ENCODE peak calls at places on chromosomes 7 and 10, in nine cellular contexts. V, B, F, Q, P, H, A, Z and X are unnamed samples.
A peak's percentile ranks its signal among the peaks of the same experiment; 100 is the strongest.

GRCh38 chr7:99369767-99370353 is 4.7 kb upstream of the ARPC1B start:
- DNase-seq in V (no peak), B (no peak), F (no peak), Q (no peak), P (no peak), H (no peak), A (no peak), Z (no peak), X (no peak)

GRCh38 chr10:3006093-3006492 is 61.3 kb upstream of the PFKP start:
- DNase-seq in V (no peak), B (no peak), F (no peak), Q (no peak), P (no peak), H (no peak), A (no peak), Z (no peak), X (no peak)

GRCh38 chr10:4136121-4136520 is 351.1 kb upstream of the KLF6 start:
- DNase-seq in V (no peak), B (no peak), F (no peak), Q (no peak), P (no peak), H (no peak), A (no peak), Z (no peak), X (no peak)

GRCh38 chr7:15977663-15978062 is 291.2 kb upstream of the MEOX2 start:
- DNase-seq in V (no peak), B (no peak), F (no peak), Q (no peak), P (no peak), H (no peak), A (peak; percentile 40), Z (no peak), X (no peak)

GRCh38 chr7:80806653-80807052 is 112.2 kb downstream of the SEMA3C start:
- DNase-seq in V (no peak), B (no peak), F (no peak), Q (no peak), P (no peak), H (no peak), A (no peak), Z (no peak), X (no peak)

GRCh38 chr7:111089822-111090426 is 1.0 kb upstream of the LRRN3 start:
- DNase-seq in V (peak; percentile 78), B (no peak), F (no peak), Q (no peak), P (no peak), H (no peak), A (peak; percentile 54), Z (no peak), X (no peak)

GRCh38 chr10:36391405-36391804 is 734.0 kb upstream of the ANKRD30A start:
- DNase-seq in V (no peak), B (no peak), F (no peak), Q (no peak), P (no peak), H (no peak), A (no peak), Z (no peak), X (no peak)

GRCh38 chr10:118584181-118584954 is 11.1 kb downstream of the PRLHR start:
- DNase-seq in V (no peak), B (no peak), F (no peak), Q (no peak), P (no peak), H (no peak), A (peak; percentile 12), Z (no peak), X (peak; percentile 52)

GRCh38 chr10:133199992-133200611 is 29.9 kb upstream of the UTF1 start:
- DNase-seq in V (no peak), B (no peak), F (no peak), Q (no peak), P (no peak), H (no peak), A (no peak), Z (no peak), X (no peak)

GRCh38 chr7:88789480-88790064 is 6.0 kb downstream of the TEX47 start:
- DNase-seq in V (peak; percentile 61), B (no peak), F (peak; percentile 16), Q (no peak), P (no peak), H (no peak), A (peak; percentile 42), Z (no peak), X (no peak)

GRCh38 chr7:27689045-27689877 is 26.6 kb upstream of the HIBADH start:
- DNase-seq in V (peak; percentile 82), B (no peak), F (no peak), Q (peak; percentile 55), P (no peak), H (no peak), A (peak; percentile 69), Z (peak; percentile 17), X (no peak)

GRCh38 chr7:131400833-131401593 is 73.3 kb downstream of the MKLN1 start:
- DNase-seq in V (no peak), B (no peak), F (no peak), Q (no peak), P (peak; percentile 43), H (no peak), A (no peak), Z (no peak), X (no peak)

GRCh38 chr10:34941471-34942357 is 126.6 kb upstream of the PARD3 start:
- DNase-seq in V (no peak), B (no peak), F (no peak), Q (no peak), P (no peak), H (no peak), A (no peak), Z (no peak), X (no peak)

GRCh38 chr10:63766766-63767505 is 245.7 kb downstream of the REEP3 start:
- DNase-seq in V (peak; percentile 18), B (no peak), F (no peak), Q (no peak), P (no peak), H (no peak), A (peak; percentile 77), Z (no peak), X (no peak)

DNA sequence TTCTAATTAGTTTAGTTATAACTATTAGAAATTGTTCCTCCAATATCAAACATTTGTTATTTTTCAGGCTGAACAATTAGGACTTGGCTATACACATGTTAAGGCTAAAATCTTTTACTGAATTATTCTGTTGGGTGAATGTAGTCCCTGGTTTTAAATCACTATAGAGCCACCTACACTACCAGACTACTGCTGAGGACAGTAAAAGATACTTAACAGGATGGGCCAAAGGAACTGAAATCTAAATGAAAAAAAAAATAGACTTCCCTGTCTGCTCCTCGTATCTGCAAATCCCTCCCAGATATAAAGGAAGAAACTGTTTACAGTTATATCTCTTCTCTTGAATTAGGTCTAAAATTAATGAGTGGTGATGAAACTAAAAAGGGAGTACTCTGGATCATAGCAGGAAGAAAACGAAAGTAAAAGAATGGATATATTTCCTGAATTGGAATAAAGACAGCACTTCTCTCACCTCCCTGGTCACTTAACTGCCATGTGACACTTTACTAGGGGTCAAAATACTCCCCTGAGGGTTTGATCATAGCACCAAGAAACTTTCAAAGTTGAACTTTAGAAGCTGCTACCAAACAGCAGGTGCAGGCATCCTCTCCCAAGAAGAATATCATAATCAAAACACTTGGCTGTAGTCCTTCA is 12.7 kb downstream of the FBXW4 start:
- DNase-seq in V (no peak), B (no peak), F (no peak), Q (no peak), P (no peak), H (no peak), A (peak; percentile 38), Z (no peak), X (no peak)
- TF ChIP-seq POLR2AphosphoS5 in V (no peak), B (no peak), F (no peak), Q (no peak), P (no peak), H (no peak), A (no peak), Z (no peak), X (no peak)

GRCh38 chr7:157586426-157586955 is 249.7 kb downstream of the DNAJB6 start:
- DNase-seq in V (no peak), B (no peak), F (no peak), Q (no peak), P (no peak), H (no peak), A (no peak), Z (no peak), X (no peak)

GRCh38 chr7:157589680-157590079 is 252.9 kb downstream of the DNAJB6 start:
- DNase-seq in V (no peak), B (no peak), F (no peak), Q (no peak), P (no peak), H (peak; percentile 33), A (no peak), Z (no peak), X (no peak)

GRCh38 chr7:157588271-157588589 is 251.4 kb downstream of the DNAJB6 start:
- DNase-seq in V (no peak), B (no peak), F (no peak), Q (no peak), P (no peak), H (peak; percentile 34), A (no peak), Z (no peak), X (no peak)

GRCh38 chr7:157587051-157587450 is 250.2 kb downstream of the DNAJB6 start:
- DNase-seq in V (no peak), B (no peak), F (no peak), Q (no peak), P (no peak), H (peak; percentile 27), A (no peak), Z (no peak), X (no peak)

GRCh38 chr7:157587487-157588270 is 250.9 kb downstream of the DNAJB6 start:
- DNase-seq in V (no peak), B (no peak), F (no peak), Q (no peak), P (no peak), H (peak; percentile 40), A (no peak), Z (no peak), X (no peak)
- H3K36me3 ChIP-seq in V (no peaks in the 10 kb centered on the region), B (no peaks in the 10 kb centered on the region), F (no peaks in the 10 kb centered on the region), Q (no peaks in the 10 kb centered on the region), P (no peaks in the 10 kb centered on the region), H (no peaks in the 10 kb centered on the region), A (no peaks in the 10 kb centered on the region), Z (no peaks in the 10 kb centered on the region), X (no peaks in the 10 kb centered on the region)

DNA sequence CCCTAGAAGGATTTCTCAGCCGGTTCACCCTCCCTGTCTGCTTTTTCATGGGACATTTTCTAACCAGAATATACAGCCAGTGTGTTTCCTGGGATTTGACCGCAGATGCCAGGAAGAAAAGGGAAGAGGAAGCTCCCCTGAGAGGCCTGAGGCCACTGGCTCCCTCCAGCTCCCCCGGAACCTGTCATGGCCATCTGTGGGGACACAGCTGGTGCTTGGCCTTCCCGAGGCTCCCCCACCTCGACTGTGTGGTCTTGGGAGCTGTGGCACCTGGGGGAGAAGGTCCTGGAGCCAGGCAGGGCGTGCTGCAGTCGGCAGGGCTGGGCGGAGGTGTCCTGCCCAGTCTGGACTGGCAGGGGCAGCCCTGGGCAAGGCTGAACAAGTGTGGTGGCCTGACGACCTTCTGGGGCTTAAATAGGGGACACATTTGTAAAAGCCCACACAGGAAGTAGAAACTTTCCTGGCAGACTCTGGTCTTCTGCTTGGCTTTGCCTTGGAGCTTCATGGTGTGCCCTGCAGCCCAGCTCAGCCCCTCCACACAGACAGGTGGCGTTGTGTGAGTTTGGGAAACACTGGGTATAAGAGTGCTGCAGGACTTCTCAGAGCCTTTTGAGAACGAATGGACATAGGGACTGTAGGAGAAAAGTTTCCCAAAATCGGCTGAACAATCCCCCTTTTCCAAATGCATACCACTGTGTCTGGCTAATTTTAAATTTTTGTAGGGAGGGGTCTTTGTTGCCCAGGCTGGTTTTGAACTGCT is 6.8 kb downstream of the BRI3 start:
- DNase-seq in V (no peak), B (no peak), F (no peak), Q (no peak), P (no peak), H (no peak), A (no peak), Z (no peak), X (no peak)
- TF ChIP-seq POLR2AphosphoS5 in V (no peak), B (no peak), F (no peak), Q (no peak), P (no peak), H (no peak), A (no peak), Z (no peak), X (no peak)

GRCh38 chr10:33209777-33210176 is 124.7 kb downstream of the NRP1 start:
- DNase-seq in V (no peak), B (no peak), F (no peak), Q (no peak), P (no peak), H (no peak), A (no peak), Z (no peak), X (no peak)
- H3K36me3 ChIP-seq in V (no peaks in the 10 kb centered on the region), B (peaks cover 7% of the 10 kb centered on the region), F (no peaks in the 10 kb centered on the region), Q (no peaks in the 10 kb centered on the region), P (no peaks in the 10 kb centered on the region), H (no peaks in the 10 kb centered on the region), A (peaks cover 54% of the 10 kb centered on the region), Z (no peaks in the 10 kb centered on the region), X (no peaks in the 10 kb centered on the region)